ENCODE peak calls at places on chromosomes 7 and 10, in four cellular contexts. X, O, P and G are unnamed samples. For H3K4me1, the result is how much of the 10 kb centered on the place peaks cover.

GRCh38 chr10:77548157-77548556 is 89.5 kb downstream of the KCNMA1 start:
- DNase-seq in P (no peak), O (no peak), X (no peak), G (no peak)

GRCh38 chr10:7333995-7334964 is 76.6 kb downstream of the SFMBT2 start:
- DNase-seq in P (peak), X (no peak), O (no peak), G (no peak)

GRCh38 chr10:45001382-45002148 is 842 bp downstream of the ZNF22 start:
- DNase-seq in O (peak), X (peak), P (peak), G (no peak)

GRCh38 chr7:23907012-23907411 is 197.0 kb downstream of the STK31 start:
- DNase-seq in X (peak), O (no peak), P (no peak), G (no peak)

GRCh38 chr7:91683823-91684222 is 196.7 kb downstream of the MTERF1 start:
- DNase-seq in X (peak), P (no peak), O (no peak), G (no peak)

GRCh38 chr10:84765656-84766055 is 437.3 kb downstream of the CCSER2 start:
- DNase-seq in P (no peak), X (no peak), O (no peak), G (no peak)

GRCh38 chr7:105257338-105257737 is 131.4 kb downstream of the SRPK2 start:
- DNase-seq in O (no peak), P (no peak), X (peak), G (no peak)

GRCh38 chr10:22824984-22825383 is 102.9 kb upstream of the ARMC3 start:
- DNase-seq in X (peak), P (no peak), O (no peak), G (no peak)

GRCh38 chr10:91210014-91210413 is 10.4 kb upstream of the PCGF5 start:
- DNase-seq in P (no peak), O (no peak), X (no peak), G (no peak)

GRCh38 chr7:67535590-67535989 is 539.0 kb downstream of the TYW1 start:
- DNase-seq in O (no peak), P (no peak), X (no peak), G (no peak)

GRCh38 chr10:15201589-15202300 is 33.3 kb upstream of the NMT2 start:
- DNase-seq in X (peak), P (no peak), O (no peak), G (no peak)

GRCh38 chr7:140668641-140669040 is 4.1 kb upstream of the ADCK2 start:
- DNase-seq in P (no peak), X (no peak), O (no peak), G (no peak)

GRCh38 chr10:60257767-60258428 is 131.8 kb downstream of the ANK3 start:
- DNase-seq in P (no peak), O (no peak), X (no peak), G (no peak)

GRCh38 chr7:106791526-106791925 is 73.6 kb upstream of the PIK3CG start:
- DNase-seq in O (no peak), X (no peak), P (no peak), G (no peak)

GRCh38 chr7:47915066-47915976 is 32.9 kb downstream of the PKD1L1 start:
- DNase-seq in O (no peak), P (no peak), X (peak), G (no peak)

GRCh38 chr7:33061282-33061928 is 1.2 kb downstream of the NT5C3A start:
- DNase-seq in O (no peak), P (no peak), X (no peak), G (no peak)

GRCh38 chr7:818031-818699 is 14.1 kb upstream of the SUN1 start:
- DNase-seq in X (peak), O (no peak), P (no peak), G (no peak)
- H3K4me3 ChIP-seq in X (no peak), O (peak), P (peak), G (no peak)

GRCh38 chr10:102118867-102119266 is 1.3 kb downstream of the LDB1 start:
- DNase-seq in P (peak), O (no peak), X (peak), G (no peak)
- H3K4me1 ChIP-seq in P (under half), O (half or more), X (under half), G (under half)

GRCh38 chr10:121608669-121609190 is 10.5 kb upstream of the FGFR2 start:
- DNase-seq in X (no peak), P (peak), O (peak), G (no peak)
- H3K4me3 ChIP-seq in X (no peak), P (no peak), O (peak), G (peak)

DNA sequence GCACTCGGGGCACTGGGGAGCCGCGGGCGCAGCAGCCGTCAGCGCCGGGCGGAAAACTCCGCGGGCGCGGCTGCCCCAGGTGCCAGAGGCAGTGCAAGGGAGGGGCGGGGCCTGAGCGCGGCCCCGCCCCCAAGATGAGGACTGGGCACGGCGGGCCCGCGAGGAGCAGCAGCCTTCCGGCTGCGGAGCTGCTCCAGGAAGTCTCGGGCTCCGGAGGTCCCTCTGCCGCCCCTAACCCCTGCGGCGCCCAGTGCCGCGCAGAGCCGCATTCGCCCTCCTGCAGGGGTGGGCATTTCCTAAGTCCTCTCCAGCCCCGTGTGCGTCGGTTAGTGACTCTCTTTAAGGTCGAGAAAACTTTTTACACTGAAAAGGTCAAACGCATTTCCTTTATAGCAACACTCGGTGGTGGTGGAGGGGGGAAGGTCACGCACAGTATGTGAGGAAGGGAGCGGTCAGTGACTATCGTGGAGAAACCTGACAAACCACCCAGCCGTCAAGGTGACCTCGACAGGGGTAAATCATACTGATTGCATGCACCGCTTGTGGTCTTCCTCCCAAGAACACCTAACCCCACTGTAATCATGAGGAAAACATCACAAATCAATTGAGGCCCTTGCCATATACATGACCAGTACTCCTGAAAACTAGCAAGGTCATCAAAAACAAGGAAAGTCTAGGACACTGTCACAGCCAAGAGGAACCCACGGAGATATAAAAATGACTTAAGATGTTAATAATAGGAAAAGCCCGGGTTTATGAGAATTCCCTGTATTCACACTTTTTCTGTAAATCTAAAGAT is at the start of gene ANXA11:
- DNase-seq in P (peak), X (peak), O (peak), G (peak)
- H3K4me1 ChIP-seq in P (under half), X (under half), O (half or more), G (half or more)